ENCODE peak calls at places on chromosomes 6 and 20, in four cellular contexts. K is HFF-Myc, Y is EH, M is IMR-90. F is an unnamed sample.

GRCh38 chr6:90238663-90239542 is 57.7 kb downstream of the BACH2 start:
- DNase-seq in K (no peak), Y (no peak), M (no peak), F (no peak)

GRCh38 chr6:25628471-25629201 is 23.4 kb upstream of the SCGN start:
- DNase-seq in K (no peak), Y (no peak), M (no peak), F (no peak)

GRCh38 chr20:1302578-1303541 is 26.1 kb downstream of the SDCBP2 start:
- DNase-seq in K (no peak), Y (no peak), M (no peak), F (no peak)

GRCh38 chr6:152950240-152950639 is 32.6 kb downstream of the FBXO5 start:
- DNase-seq in K (no peak), Y (no peak), M (no peak), F (no peak)

GRCh38 chr6:40906759-40907158 is 132.3 kb downstream of the UNC5CL start:
- DNase-seq in K (no peak), Y (peak; percentile 48), M (no peak), F (no peak)

GRCh38 chr20:4069741-4070140 is 54.4 kb upstream of the RNF24 start:
- DNase-seq in K (no peak), Y (peak; percentile 74), M (peak; percentile 72), F (peak; percentile 71)

GRCh38 chr6:16868968-16869367 is 107.7 kb upstream of the ATXN1 start:
- DNase-seq in K (no peak), Y (peak; percentile 30), M (peak; percentile 34), F (no peak)

GRCh38 chr6:168037856-168038255 is 40.4 kb downstream of the KIF25 start:
- DNase-seq in K (no peak), Y (no peak), M (no peak), F (no peak)

GRCh38 chr20:32539817-32540675 is 45.1 kb downstream of the NOL4L start:
- DNase-seq in K (no peak), Y (no peak), M (no peak), F (no peak)

GRCh38 chr6:139381216-139381615 is 6.8 kb upstream of the CITED2 start:
- DNase-seq in K (no peak), Y (no peak), M (peak; percentile 50), F (peak; percentile 36)

GRCh38 chr20:45970646-45971424 is 1.2 kb downstream of the ZNF335 start:
- DNase-seq in K (no peak), Y (peak; percentile 41), M (peak; percentile 19), F (no peak)

GRCh38 chr6:123803862-123804681 is at the start of gene NKAIN2:
- DNase-seq in K (no peak), Y (no peak), M (no peak), F (no peak)

GRCh38 chr20:3081641-3082040 is 2.9 kb downstream of the AVP start:
- DNase-seq in K (no peak), Y (no peak), M (no peak), F (no peak)

GRCh38 chr6:3162565-3163247 is 5.4 kb upstream of the TUBB2A start:
- DNase-seq in K (no peak), Y (peak; percentile 79), M (peak; percentile 71), F (peak; percentile 63)

GRCh38 chr20:51650685-51651134 is 108.2 kb upstream of the NFATC2 start:
- DNase-seq in K (no peak), Y (peak; percentile 62), M (peak; percentile 78), F (peak; percentile 59)

GRCh38 chr6:161101517-161101916 is 109.9 kb downstream of the MAP3K4 start:
- DNase-seq in K (no peak), Y (no peak), M (peak; percentile 17), F (no peak)

GRCh38 chr20:57593134-57593886 is 26.9 kb downstream of the ZBP1 start:
- DNase-seq in K (no peak), Y (no peak), M (no peak), F (no peak)

GRCh38 chr20:32153771-32154170 is 44.3 kb downstream of the TM9SF4 start:
- DNase-seq in K (no peak), Y (no peak), M (no peak), F (no peak)

GRCh38 chr20:37257993-37258392 is 3.6 kb downstream of the GHRH start:
- DNase-seq in K (no peak), Y (no peak), M (no peak), F (no peak)

GRCh38 chr20:602357-602970 is 7.6 kb downstream of the TCF15 start:
- DNase-seq in K (no peak), Y (no peak), M (no peak), F (no peak)

GRCh38 chr6:105449756-105450390 is 47.0 kb upstream of the PREP start:
- DNase-seq in K (no peak), Y (peak; percentile 71), M (peak; percentile 17), F (no peak)